ENCODE peak calls at places on chromosomes 11 and 22, in seven cellular contexts. R, F, P, N, M, H and A are unnamed samples.

GRCh38 chr11:34573537-34573936 is 47.4 kb upstream of the EHF start:
- DNase-seq in R (no peak), F (no peak), P (no peak), N (no peak), M (no peak), H (no peak), A (no peak)

GRCh38 chr11:24239930-24240329 is 256.9 kb upstream of the LUZP2 start:
- DNase-seq in R (no peak), F (no peak), P (no peak), N (no peak), M (no peak), H (no peak), A (no peak)

GRCh38 chr11:66639066-66639813 is 737 bp downstream of the RBM4 start:
- DNase-seq in R (peak; percentile 60), F (no peak), P (no peak), N (peak; percentile 42), M (no peak), H (peak; percentile 38), A (no peak)

GRCh38 chr11:22800482-22800881 is 29.1 kb downstream of the SVIP start:
- DNase-seq in R (no peak), F (no peak), P (no peak), N (no peak), M (no peak), H (no peak), A (no peak)

GRCh38 chr11:14229472-14229871 is 129.5 kb downstream of the RRAS2 start:
- DNase-seq in R (no peak), F (no peak), P (no peak), N (no peak), M (no peak), H (no peak), A (no peak)

GRCh38 chr22:10741210-10741609 is 4786.8 kb upstream of the OR11H1 start:
- DNase-seq in R (no peak), F (no peak), P (no peak), N (no peak), M (no peak), H (no peak), A (no peak)

GRCh38 chr22:44373234-44373633 is 60.5 kb upstream of the SHISAL1 start:
- DNase-seq in R (no peak), F (no peak), P (no peak), N (no peak), M (no peak), H (no peak), A (no peak)

GRCh38 chr11:35043933-35044332 is 95.0 kb upstream of the CD44 start:
- DNase-seq in R (no peak), F (no peak), P (no peak), N (no peak), M (no peak), H (no peak), A (no peak)

GRCh38 chr11:71311928-71312510 is 59.6 kb upstream of the SHANK2 start:
- DNase-seq in R (no peak), F (no peak), P (no peak), N (no peak), M (no peak), H (no peak), A (no peak)

GRCh38 chr11:87295237-87295636 is 257.5 kb downstream of the TMEM135 start:
- DNase-seq in R (no peak), F (peak; percentile 13), P (no peak), N (no peak), M (no peak), H (no peak), A (no peak)

GRCh38 chr11:63764712-63765631 is 3.6 kb downstream of the ZFTA start:
- DNase-seq in R (peak; percentile 48), F (no peak), P (no peak), N (no peak), M (no peak), H (no peak), A (no peak)

GRCh38 chr11:46850829-46851380 is 4.8 kb upstream of the CKAP5 start:
- DNase-seq in R (no peak), F (no peak), P (no peak), N (no peak), M (no peak), H (no peak), A (no peak)

GRCh38 chr22:23675502-23676415 is 15.1 kb upstream of the RGL4 start:
- DNase-seq in R (no peak), F (no peak), P (no peak), N (no peak), M (no peak), H (no peak), A (no peak)

GRCh38 chr11:44774736-44775135 is 48.0 kb downstream of the TSPAN18 start:
- DNase-seq in R (no peak), F (no peak), P (no peak), N (no peak), M (no peak), H (no peak), A (no peak)

GRCh38 chr11:34264266-34265110 is 93.3 kb downstream of the ABTB2 start:
- DNase-seq in R (peak; percentile 14), F (no peak), P (no peak), N (no peak), M (no peak), H (no peak), A (no peak)

GRCh38 chr11:1747753-1748466 is 2.5 kb downstream of the IFITM10 start:
- DNase-seq in R (no peak), F (no peak), P (no peak), N (no peak), M (no peak), H (no peak), A (no peak)

GRCh38 chr11:115251126-115251525 is 253.1 kb downstream of the CADM1 start:
- DNase-seq in R (no peak), F (no peak), P (no peak), N (no peak), M (no peak), H (no peak), A (no peak)

GRCh38 chr11:8329336-8329735 is 65.7 kb upstream of the LMO1 start:
- DNase-seq in R (no peak), F (no peak), P (no peak), N (no peak), M (no peak), H (no peak), A (no peak)

GRCh38 chr11:46826310-46827044 is 19.6 kb downstream of the CKAP5 start:
- DNase-seq in R (peak; percentile 85), F (peak; percentile 60), P (no peak), N (peak; percentile 68), M (no peak), H (peak; percentile 70), A (peak; percentile 78)

GRCh38 chr11:15123849-15124248 is 9.1 kb downstream of the INSC start:
- DNase-seq in R (peak; percentile 54), F (no peak), P (no peak), N (peak; percentile 90), M (peak; percentile 51), H (no peak), A (peak; percentile 89)

DNA sequence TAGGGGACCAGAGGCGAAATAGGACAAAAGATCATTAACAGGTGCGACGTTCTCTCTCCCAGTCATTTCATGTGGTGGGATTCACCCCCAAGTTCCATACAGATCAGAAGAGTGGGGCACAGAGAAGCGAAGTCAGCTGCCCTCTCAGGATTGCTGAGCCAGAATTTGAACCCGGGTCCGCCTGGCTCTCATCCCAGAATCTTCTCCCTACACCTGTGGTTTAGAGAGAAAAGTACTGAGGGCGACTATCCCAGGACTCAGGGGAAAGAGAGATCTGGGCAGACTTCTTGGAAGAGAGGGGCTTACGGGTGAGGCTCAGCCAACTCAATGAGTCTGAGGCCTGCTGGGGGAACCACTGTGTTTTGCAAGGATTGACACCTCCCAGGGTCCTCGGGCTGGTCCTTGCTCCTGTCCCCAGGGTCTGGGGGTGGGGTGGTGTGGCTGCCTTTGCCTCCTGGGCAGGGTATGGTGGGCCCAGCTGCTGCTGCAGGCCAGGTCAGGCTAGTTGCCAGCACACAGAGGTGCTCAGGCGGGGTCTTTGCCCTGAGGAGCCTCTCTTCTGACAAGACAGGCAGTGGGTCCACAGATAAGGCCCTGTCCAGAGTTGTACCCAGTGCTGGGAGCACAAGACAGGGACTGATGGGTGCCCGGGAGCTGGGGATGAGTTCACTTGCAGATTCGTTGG is 1.1 kb downstream of the CAPN5 start:
- DNase-seq in R (no peak), F (no peak), P (no peak), N (no peak), M (no peak), H (no peak), A (no peak)
- H3K4me3 ChIP-seq in R (peak overlapping the region; percentile 47), F (no peak overlapping the region), P (no peak overlapping the region), N (peak overlapping the region; percentile 72), M (peak overlapping the region; percentile 72), H (peak overlapping the region; percentile 82), A (peak overlapping the region; percentile 87)

DNA sequence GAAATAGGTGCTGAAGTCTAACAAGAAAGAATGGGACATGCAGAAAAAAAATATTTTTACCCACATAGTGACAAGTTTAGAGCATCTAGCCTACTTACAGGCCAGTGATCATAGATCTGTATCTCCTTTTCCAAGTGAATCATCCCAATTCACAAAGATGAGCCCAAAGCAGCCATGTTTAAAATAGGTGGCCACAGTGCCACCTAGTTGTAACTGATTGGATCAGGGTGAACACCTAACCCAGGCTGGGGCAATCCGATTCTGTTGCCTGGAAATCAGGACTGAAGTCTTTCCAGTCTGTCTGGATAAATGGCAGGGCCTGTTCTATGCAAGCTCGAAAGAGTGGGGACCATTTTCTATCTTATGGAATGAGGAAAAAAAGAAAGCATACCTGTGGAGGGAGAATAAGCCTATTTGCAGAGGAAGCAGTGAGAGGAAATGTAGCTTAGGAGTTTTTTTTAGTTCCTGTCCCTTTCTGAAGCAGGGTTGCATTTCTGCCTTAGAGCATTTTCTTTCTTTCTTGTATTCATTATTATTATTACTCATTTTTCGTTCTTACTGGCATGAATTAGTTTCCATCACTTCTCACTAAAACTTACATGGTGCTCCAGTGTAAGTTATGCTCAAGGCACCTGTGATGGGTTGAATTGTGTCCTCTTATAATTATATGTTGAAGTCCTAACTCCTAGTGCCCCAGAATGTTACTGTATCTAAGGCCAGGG is 113.2 kb upstream of the RAG2 start:
- DNase-seq in R (no peak), F (no peak), P (no peak), N (no peak), M (no peak), H (no peak), A (no peak)
- TF ChIP-seq CTCF in R (no peak), F (peak; percentile 18), P (peak; percentile 22), N (no peak), M (no peak), H (no peak), A (no peak)

GRCh38 chr11:74694536-74694935 is 36.7 kb downstream of the CHRDL2 start:
- DNase-seq in R (no peak), F (no peak), P (no peak), N (no peak), M (no peak), H (no peak), A (no peak)

GRCh38 chr11:74696932-74697687 is 34.1 kb downstream of the CHRDL2 start:
- DNase-seq in R (peak; percentile 99), F (no peak), P (no peak), N (peak; percentile 96), M (peak; percentile 89), H (peak; percentile 17), A (peak; percentile 81)

GRCh38 chr11:74695705-74696280 is 35.4 kb downstream of the CHRDL2 start:
- DNase-seq in R (peak; percentile 35), F (peak; percentile 28), P (no peak), N (no peak), M (no peak), H (no peak), A (no peak)

GRCh38 chr11:74697722-74698121 is 33.5 kb downstream of the CHRDL2 start:
- DNase-seq in R (no peak), F (no peak), P (no peak), N (no peak), M (no peak), H (no peak), A (no peak)

GRCh38 chr11:74696488-74696887 is 34.7 kb downstream of the CHRDL2 start:
- DNase-seq in R (peak; percentile 48), F (no peak), P (no peak), N (no peak), M (no peak), H (no peak), A (no peak)
- H3K4me3 ChIP-seq in R (no peak overlapping the region), F (no peak overlapping the region), P (no peak overlapping the region), N (no peak overlapping the region), M (no peak overlapping the region), H (no peak overlapping the region), A (no peak overlapping the region)

GRCh38 chr22:50268655-50269113 is 1.5 kb downstream of the MAPK11 start:
- DNase-seq in R (peak; percentile 38), F (no peak), P (no peak), N (no peak), M (no peak), H (no peak), A (peak; percentile 30)
- TF ChIP-seq CTCF in R (no peak), F (no peak), P (no peak), N (no peak), M (no peak), H (no peak), A (no peak)